ENCODE peak calls at places on chromosomes 2 and 18, in five cellular contexts. N is SK-N-SH, E is stomach, I is sigmoid colon, A is ovary. F is an unnamed sample.

GRCh38 chr18:48852292-48852691 is 98.5 kb downstream of the SMAD7 start:
- DNase-seq in N (no peak), A (no peak), I (no peak), E (no peak), F (no peak)

GRCh38 chr2:211957799-211958198 is 580.8 kb downstream of the ERBB4 start:
- DNase-seq in E (no peak), I (no peak), N (no peak), A (no peak), F (no peak)

GRCh38 chr2:9952286-9952737 is 819 bp downstream of the GRHL1 start:
- DNase-seq in E (no peak), I (no peak), A (no peak), N (no peak), F (no peak)

GRCh38 chr2:31239842-31240198 is 5.9 kb downstream of the EHD3 start:
- DNase-seq in N (no peak), I (no peak), E (no peak), A (no peak), F (no peak)

GRCh38 chr2:130837175-130837810 is 579 bp downstream of the ARHGEF4 start:
- DNase-seq in A (no peak), E (no peak), N (no peak), I (no peak), F (no peak)

GRCh38 chr2:109217362-109218086 is 88.5 kb downstream of the SH3RF3 start:
- DNase-seq in N (no peak), I (no peak), A (no peak), E (no peak), F (peak)

GRCh38 chr2:56455642-56456041 is 271.9 kb downstream of the CCDC85A start:
- DNase-seq in A (no peak), I (no peak), N (no peak), E (no peak), F (no peak)

GRCh38 chr2:181678033-181678586 is 2.2 kb downstream of the NEUROD1 start:
- DNase-seq in I (peak), A (peak), N (no peak), E (peak), F (peak)

GRCh38 chr2:48332286-48332685 is 197.7 kb upstream of the STON1 start:
- DNase-seq in E (no peak), A (no peak), I (no peak), N (no peak), F (no peak)

GRCh38 chr2:181239400-181239799 is 217.8 kb upstream of the ITGA4 start:
- DNase-seq in I (no peak), N (no peak), A (no peak), E (no peak), F (no peak)

GRCh38 chr2:26144953-26145680 is 27.8 kb upstream of the GAREM2 start:
- DNase-seq in N (peak), A (peak), E (peak), I (no peak), F (peak)

GRCh38 chr2:172299741-172300140 is 127.6 kb upstream of the ITGA6 start:
- DNase-seq in I (no peak), A (no peak), E (peak), N (no peak), F (peak)

GRCh38 chr18:74244554-74244953 is 47.2 kb downstream of the CYB5A start:
- DNase-seq in N (no peak), A (no peak), E (no peak), I (no peak), F (no peak)

GRCh38 chr18:57627488-57627887 is 5.9 kb upstream of the NARS1 start:
- DNase-seq in I (no peak), E (no peak), A (no peak), N (no peak), F (no peak)

GRCh38 chr2:85887566-85888019 is 1.2 kb downstream of the ST3GAL5 start:
- DNase-seq in E (peak), I (peak), N (peak), A (peak), F (peak)

GRCh38 chr2:175585531-175585930 is 404.0 kb upstream of the ATP5MC3 start:
- DNase-seq in A (no peak), N (no peak), I (no peak), E (no peak), F (no peak)

GRCh38 chr2:60992985-60993392 is 24.5 kb upstream of the PEX13 start:
- DNase-seq in A (no peak), I (no peak), E (peak), N (no peak), F (no peak)

GRCh38 chr2:64943387-64944150 is 45.6 kb upstream of the SLC1A4 start:
- DNase-seq in A (peak), I (peak), N (no peak), E (peak), F (no peak)

GRCh38 chr2:175817200-175817599 is 184.9 kb downstream of the LNPK start:
- DNase-seq in A (no peak), N (no peak), I (no peak), E (no peak), F (no peak)

GRCh38 chr2:85048534-85048933 is 77.6 kb downstream of the KCMF1 start:
- DNase-seq in E (no peak), A (no peak), N (no peak), I (no peak), F (no peak)

GRCh38 chr2:200247494-200247893 is 59.0 kb upstream of the SPATS2L start:
- DNase-seq in N (no peak), I (no peak), A (no peak), E (no peak), F (no peak)

GRCh38 chr18:6681331-6681875 is 48.1 kb upstream of the ARHGAP28 start:
- DNase-seq in E (no peak), A (no peak), I (no peak), N (no peak), F (no peak)

GRCh38 chr2:121360566-121361300 is 75.7 kb upstream of the TFCP2L1 start:
- DNase-seq in I (no peak), A (no peak), E (peak), N (no peak), F (peak)

GRCh38 chr2:239561448-239562001 is 160.7 kb upstream of the HDAC4 start:
- DNase-seq in A (peak), I (peak), N (peak), E (no peak), F (peak)

GRCh38 chr2:232537079-232537478 is 2.4 kb upstream of the CHRNG start:
- DNase-seq in I (peak), N (no peak), A (peak), E (no peak), F (no peak)

GRCh38 chr2:96847586-96847985 is 3.8 kb upstream of the ANKRD23 start:
- DNase-seq in E (no peak), N (no peak), I (no peak), A (no peak), F (no peak)

GRCh38 chr2:212863185-212863588 is 288.2 kb downstream of the IKZF2 start:
- DNase-seq in A (no peak), I (no peak), N (peak), E (peak), F (peak)

GRCh38 chr18:77135339-77136075 is 2.9 kb upstream of the MBP start:
- DNase-seq in A (no peak), I (no peak), N (no peak), E (no peak), F (no peak)

GRCh38 chr2:66109419-66109818 is 325.5 kb upstream of the MEIS1 start:
- DNase-seq in E (no peak), N (no peak), A (no peak), I (peak), F (peak)

GRCh38 chr2:66110646-66111045 is 324.3 kb upstream of the MEIS1 start:
- DNase-seq in N (no peak), I (no peak), A (no peak), E (no peak), F (no peak)

GRCh38 chr2:66113116-66113515 is 321.8 kb upstream of the MEIS1 start:
- DNase-seq in E (no peak), A (no peak), I (no peak), N (no peak), F (no peak)

GRCh38 chr2:66110071-66110470 is 324.9 kb upstream of the MEIS1 start:
- DNase-seq in I (no peak), A (no peak), N (no peak), E (no peak), F (no peak)

GRCh38 chr2:66111706-66112105 is 323.2 kb upstream of the MEIS1 start:
- DNase-seq in N (no peak), I (no peak), E (no peak), A (no peak), F (no peak)
- TF ChIP-seq EP300 in N (no peak), I (no peak), E (no peak), A (no peak), F (no peak)

DNA sequence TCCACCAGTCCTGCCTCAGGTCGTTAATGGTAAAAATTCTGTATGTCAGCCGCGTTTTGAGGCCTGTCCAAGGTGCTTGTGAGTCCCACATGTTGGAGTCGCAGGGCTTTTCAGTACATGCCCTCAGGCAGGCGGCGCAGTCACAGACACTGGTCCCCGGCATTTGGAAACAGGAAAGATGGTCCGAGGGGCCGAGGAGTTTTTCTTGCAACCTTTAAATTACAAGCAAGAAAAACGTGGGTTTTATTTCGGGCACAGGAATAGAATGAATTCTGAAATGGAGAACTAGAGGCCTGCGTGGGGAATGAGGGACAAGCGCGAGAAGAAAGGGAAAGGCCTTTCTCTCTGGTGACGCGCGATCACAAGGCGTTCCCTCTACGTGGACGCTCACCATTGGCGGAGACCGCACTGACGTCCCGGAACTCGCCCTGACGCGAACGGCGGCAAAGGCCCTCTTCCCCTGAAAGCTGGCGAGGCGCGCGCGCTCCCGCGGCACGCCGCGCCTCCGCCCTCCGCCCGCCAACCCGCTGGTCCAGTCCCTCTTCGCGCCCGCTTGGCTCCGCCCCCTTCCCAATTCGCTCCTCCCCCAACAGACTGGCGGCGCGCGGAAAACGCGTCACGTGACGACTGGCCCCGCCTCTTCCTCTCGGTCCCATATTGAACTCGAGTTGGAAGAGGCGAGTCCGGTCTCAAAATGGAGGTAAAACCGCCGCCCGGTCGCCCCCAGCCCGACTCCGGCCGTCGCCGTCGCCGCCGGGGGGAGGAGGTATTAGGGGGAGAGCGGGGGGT is at the start of gene HNRNPA3:
- DNase-seq in E (peak), I (peak), A (peak), N (peak), F (peak)
- TF ChIP-seq EP300 in E (peak), I (peak), A (peak), N (no peak), F (no peak)

DNA sequence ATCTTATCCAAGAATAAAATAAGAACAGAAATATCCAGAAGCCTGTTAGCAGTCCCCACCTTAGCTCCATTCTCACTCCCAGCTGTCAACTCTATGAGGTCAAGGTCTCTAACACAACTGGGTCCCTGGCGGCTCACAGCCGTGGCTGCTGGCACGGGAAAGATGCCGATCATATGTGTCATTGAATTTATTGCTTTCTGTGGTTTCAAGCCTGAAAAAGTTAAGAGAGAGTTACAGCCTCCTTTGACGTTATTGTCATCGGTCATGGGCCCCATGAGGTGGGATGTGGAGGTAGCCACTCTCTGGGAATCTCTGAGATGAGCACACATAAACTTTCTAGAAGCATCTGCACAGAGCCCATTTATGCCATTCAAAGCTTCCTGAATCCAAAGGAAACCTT is 28.7 kb upstream of the CABLES1 start:
- DNase-seq in I (no peak), N (no peak), A (no peak), E (no peak), F (peak)
- TF ChIP-seq EP300 in I (no peak), N (no peak), A (no peak), E (no peak), F (no peak)

GRCh38 chr2:46917628-46918027 is 2.0 kb upstream of the MCFD2 start:
- DNase-seq in N (no peak), E (no peak), I (no peak), A (no peak), F (no peak)
- TF ChIP-seq EP300 in N (no peak), E (no peak), I (no peak), A (no peak), F (no peak)

GRCh38 chr2:235330775-235331438 is 162.9 kb upstream of the AGAP1 start:
- DNase-seq in I (no peak), E (no peak), N (no peak), A (no peak), F (no peak)
- TF ChIP-seq EP300 in I (no peak), E (no peak), N (no peak), A (no peak), F (no peak)

F was measured in transverse colon.